ENCODE peak calls at places on chromosomes 1 and 21, in six cellular contexts. H, E, B, P, F and Z are unnamed samples.

GRCh38 chr21:43864806-43865470 is at the start of gene AGPAT3:
- DNase-seq in B (no peak), H (peak), E (no peak), F (peak), P (peak), Z (no peak)

GRCh38 chr1:228339766-228340685 is 66.6 kb downstream of the TRIM11 start:
- DNase-seq in P (no peak), B (no peak), F (no peak), H (no peak), E (no peak), Z (no peak)

GRCh38 chr1:96703186-96703585 is 18.4 kb upstream of the PTBP2 start:
- DNase-seq in B (no peak), F (no peak), H (no peak), P (no peak), E (no peak), Z (no peak)

GRCh38 chr1:119737040-119737682 is 25.4 kb downstream of the PHGDH start:
- DNase-seq in B (peak), F (no peak), H (no peak), P (no peak), E (no peak), Z (no peak)

GRCh38 chr1:78369546-78369945 is 121.2 kb upstream of the PTGFR start:
- DNase-seq in F (no peak), B (no peak), H (no peak), P (no peak), E (no peak), Z (no peak)

GRCh38 chr21:26850116-26850643 is 5.0 kb upstream of the ADAMTS1 start:
- DNase-seq in F (peak), H (no peak), P (no peak), E (peak), B (no peak), Z (no peak)

GRCh38 chr1:182002570-182002969 is 58.9 kb downstream of the ZNF648 start:
- DNase-seq in E (no peak), F (no peak), P (no peak), B (no peak), H (no peak), Z (no peak)

GRCh38 chr1:32742132-32742947 is 39.8 kb upstream of the SYNC start:
- DNase-seq in E (no peak), F (peak), B (peak), P (no peak), H (no peak), Z (no peak)

GRCh38 chr1:206739411-206740076 is 31.0 kb upstream of the IL19 start:
- DNase-seq in F (no peak), H (no peak), P (no peak), B (no peak), E (no peak), Z (no peak)

GRCh38 chr1:86703696-86704455 is 500 bp upstream of the SH3GLB1 start:
- DNase-seq in E (peak), H (peak), P (peak), B (no peak), F (peak), Z (no peak)

GRCh38 chr1:39450956-39451601 is 40.4 kb upstream of the BMP8A start:
- DNase-seq in H (no peak), B (no peak), P (no peak), F (no peak), E (no peak), Z (no peak)

GRCh38 chr1:42747125-42747524 is 7.1 kb upstream of the CLDN19 start:
- DNase-seq in E (peak), F (no peak), B (peak), P (no peak), H (peak), Z (no peak)

GRCh38 chr1:219505886-219506285 is 107.0 kb downstream of the ZC3H11B start:
- DNase-seq in E (no peak), P (no peak), F (no peak), B (no peak), H (no peak), Z (no peak)

GRCh38 chr1:21849909-21850576 is 38.0 kb downstream of the LDLRAD2 start:
- DNase-seq in H (no peak), F (no peak), B (no peak), P (no peak), E (no peak), Z (no peak)

GRCh38 chr1:47837866-47838561 is 159.2 kb downstream of the TRABD2B start:
- DNase-seq in F (no peak), P (no peak), H (no peak), E (no peak), B (no peak), Z (no peak)

GRCh38 chr21:45796003-45796402 is 152.5 kb downstream of the PCBP3 start:
- DNase-seq in B (no peak), P (no peak), E (no peak), H (no peak), F (no peak), Z (no peak)